ENCODE peak calls at places on chromosome 10, in nine cellular contexts. G is bronchial epithelial cell; F is endodermal cell; L is activated T-cell treated with anti-CD3 and anti-CD28 coated beads, Interleukin-2, amount 50 U/mL, for 48 hours; Y is WTC11; Z is NAMALWA; S is CD4-positive, CD25-positive, alpha-beta regulatory T cell; H is kidney glomerular epithelial cell; X is stimulated activated CD8-positive, alpha-beta memory T cell treated with anti-CD3 and anti-CD28 coated beads, Interleukin-12 subunit alpha, Interleukin-12 subunit beta, amount 100 ng/mL, for 1 hour. R is an unnamed sample.

GRCh38 chr10:69328346-69328687 is 50.0 kb downstream of the HK1 start:
- DNase-seq in G (no peak), F (peak), L (no peak), Y (no peak), Z (no peak), S (no peak), H (no peak), X (no peak), R (no peak)

GRCh38 chr10:106992064-106992463 is 172.4 kb downstream of the SORCS1 start:
- DNase-seq in G (no peak), F (no peak), L (no peak), Y (no peak), Z (no peak), S (no peak), H (no peak), X (no peak), R (no peak)

GRCh38 chr10:91296471-91296870 is 76.0 kb downstream of the PCGF5 start:
- DNase-seq in G (peak), F (no peak), L (no peak), Y (no peak), Z (peak), S (no peak), H (peak), X (no peak), R (no peak)

GRCh38 chr10:68543004-68543918 is 15.9 kb upstream of the SLC25A16 start:
- DNase-seq in G (peak), F (no peak), L (no peak), Y (no peak), Z (no peak), S (no peak), H (peak), X (no peak), R (no peak)

GRCh38 chr10:122911889-122912484 is 1.6 kb downstream of the FAM24A start:
- DNase-seq in G (peak), F (peak), L (peak), Y (peak), Z (peak), S (peak), H (peak), X (peak), R (no peak)

GRCh38 chr10:51085204-51085603 is 10.9 kb downstream of the PRKG1 start:
- DNase-seq in G (no peak), F (no peak), L (no peak), Y (no peak), Z (no peak), S (no peak), H (no peak), X (no peak), R (no peak)

GRCh38 chr10:104809288-104810090 is 168.4 kb downstream of the SORCS3 start:
- DNase-seq in G (peak), F (peak), L (no peak), Y (no peak), Z (no peak), S (no peak), H (peak), X (no peak), R (no peak)

GRCh38 chr10:3783313-3783689 is 1.7 kb downstream of the KLF6 start:
- DNase-seq in G (no peak), F (peak), L (peak), Y (peak), Z (peak), S (peak), H (peak), X (peak), R (peak)

GRCh38 chr10:24383681-24384106 is 174.8 kb downstream of the KIAA1217 start:
- DNase-seq in G (peak), F (peak), L (peak), Y (peak), Z (peak), S (no peak), H (peak), X (no peak), R (peak)

GRCh38 chr10:78529262-78529661 is 495.6 kb downstream of the RPS24 start:
- DNase-seq in G (peak), F (no peak), L (no peak), Y (no peak), Z (no peak), S (no peak), H (no peak), X (no peak), R (no peak)

GRCh38 chr10:86260564-86260963 is 106.0 kb downstream of the GRID1 start:
- DNase-seq in G (no peak), F (peak), L (no peak), Y (no peak), Z (no peak), S (no peak), H (no peak), X (no peak), R (no peak)